ENCODE peak calls at places on chromosomes 11 and 22, in four cellular contexts. One of them, this sample, is unnamed.

GRCh38 chr11:76560219-76560618 is 110.3 kb downstream of the LRRC32 start:
- DNase-seq in HL-60: no peak
- DNase-seq in GM12878: no peak
- DNase-seq in K562: no peak
- DNase-seq in this sample: no peak

GRCh38 chr11:434496-434895 is 7.3 kb downstream of the ANO9 start:
- DNase-seq in HL-60: no peak
- DNase-seq in GM12878: no peak
- DNase-seq in K562: no peak
- DNase-seq in this sample: no peak

GRCh38 chr11:55852141-55852540 is 13.6 kb downstream of the OR5D16 start:
- DNase-seq in HL-60: no peak
- DNase-seq in GM12878: no peak
- DNase-seq in K562: no peak
- DNase-seq in this sample: no peak

GRCh38 chr11:41031571-41032060 is 427.8 kb downstream of the LRRC4C start:
- DNase-seq in HL-60: no peak
- DNase-seq in GM12878: no peak
- DNase-seq in K562: no peak
- DNase-seq in this sample: no peak

GRCh38 chr11:116119158-116119557 is 614.9 kb upstream of the CADM1 start:
- DNase-seq in HL-60: no peak
- DNase-seq in GM12878: no peak
- DNase-seq in K562: no peak
- DNase-seq in this sample: no peak

GRCh38 chr22:35549338-35549737 is 8.7 kb downstream of the RASD2 start:
- DNase-seq in HL-60: no peak
- DNase-seq in GM12878: no peak
- DNase-seq in K562: no peak
- DNase-seq in this sample: no peak

GRCh38 chr22:24270556-24271405 is at the start of gene SPECC1L:
- DNase-seq in HL-60: peak; percentile 88
- DNase-seq in GM12878: peak; percentile 71
- DNase-seq in K562: peak; percentile 94
- DNase-seq in this sample: peak; percentile 86

GRCh38 chr22:40498454-40499186 is 128.2 kb downstream of the SGSM3 start:
- DNase-seq in HL-60: no peak
- DNase-seq in GM12878: no peak
- DNase-seq in K562: no peak
- DNase-seq in this sample: no peak

GRCh38 chr11:117662255-117662654 is 134.8 kb downstream of the DSCAML1 start:
- DNase-seq in HL-60: no peak
- DNase-seq in GM12878: no peak
- DNase-seq in K562: no peak
- DNase-seq in this sample: no peak

GRCh38 chr11:73518195-73518594 is 79.7 kb downstream of the FAM168A start:
- DNase-seq in HL-60: no peak
- DNase-seq in GM12878: no peak
- DNase-seq in K562: no peak
- DNase-seq in this sample: no peak

GRCh38 chr22:18063311-18063710 is 14.5 kb upstream of the PEX26 start:
- DNase-seq in HL-60: no peak
- DNase-seq in GM12878: no peak
- DNase-seq in K562: no peak
- DNase-seq in this sample: no peak

GRCh38 chr22:46043816-46044717 is 67.1 kb upstream of the WNT7B start:
- DNase-seq in HL-60: no peak
- DNase-seq in GM12878: no peak
- DNase-seq in K562: no peak
- DNase-seq in this sample: no peak

GRCh38 chr11:118002010-118002540 is 15.9 kb downstream of the IL10RA start:
- DNase-seq in HL-60: no peak
- DNase-seq in GM12878: no peak
- DNase-seq in K562: peak; percentile 84
- DNase-seq in this sample: no peak

GRCh38 chr11:31816467-31817053 is 5.4 kb upstream of the PAX6 start:
- DNase-seq in HL-60: no peak
- DNase-seq in GM12878: no peak
- DNase-seq in K562: no peak
- DNase-seq in this sample: no peak

GRCh38 chr11:6405039-6405667 is 13.7 kb downstream of the APBB1 start:
- DNase-seq in HL-60: no peak
- DNase-seq in GM12878: no peak
- DNase-seq in K562: no peak
- DNase-seq in this sample: no peak

GRCh38 chr11:91946397-91947090 is 278.1 kb upstream of the FAT3 start:
- DNase-seq in HL-60: no peak
- DNase-seq in GM12878: no peak
- DNase-seq in K562: no peak
- DNase-seq in this sample: no peak

GRCh38 chr11:63573881-63574855 is 11.0 kb upstream of the PLAAT2 start:
- DNase-seq in HL-60: no peak
- DNase-seq in GM12878: no peak
- DNase-seq in K562: peak; percentile 73
- DNase-seq in this sample: no peak

GRCh38 chr22:39114157-39114511 is 17.1 kb downstream of the APOBEC3H start:
- DNase-seq in HL-60: no peak
- DNase-seq in GM12878: no peak
- DNase-seq in K562: no peak
- DNase-seq in this sample: no peak

GRCh38 chr22:42919199-42919598 is 62.1 kb upstream of the ARFGAP3 start:
- DNase-seq in HL-60: no peak
- DNase-seq in GM12878: no peak
- DNase-seq in K562: peak; percentile 20
- DNase-seq in this sample: no peak

GRCh38 chr11:62588966-62589637 is 2.2 kb downstream of the TUT1 start:
- DNase-seq in HL-60: no peak
- DNase-seq in GM12878: no peak
- DNase-seq in K562: no peak
- DNase-seq in this sample: no peak

GRCh38 chr11:27354359-27354965 is 8.6 kb downstream of the CCDC34 start:
- DNase-seq in HL-60: no peak
- DNase-seq in GM12878: no peak
- DNase-seq in K562: no peak
- DNase-seq in this sample: no peak

GRCh38 chr11:41486436-41486835 is 27.0 kb upstream of the LRRC4C start:
- DNase-seq in HL-60: no peak
- DNase-seq in GM12878: no peak
- DNase-seq in K562: no peak
- DNase-seq in this sample: no peak

GRCh38 chr11:78072455-78072854 is 7.2 kb downstream of the NDUFC2 start:
- DNase-seq in HL-60: no peak
- DNase-seq in GM12878: no peak
- DNase-seq in K562: no peak
- DNase-seq in this sample: no peak

GRCh38 chr22:28283025-28283654 is 364.1 kb upstream of the PITPNB start:
- DNase-seq in HL-60: no peak
- DNase-seq in GM12878: no peak
- DNase-seq in K562: no peak
- DNase-seq in this sample: no peak

GRCh38 chr11:78039919-78040671 is 17.0 kb upstream of the KCTD14 start:
- DNase-seq in HL-60: no peak
- DNase-seq in GM12878: no peak
- DNase-seq in K562: peak; percentile 82
- DNase-seq in this sample: peak; percentile 37

GRCh38 chr22:41722496-41722895 is 23.2 kb downstream of the MEI1 start:
- DNase-seq in HL-60: no peak
- DNase-seq in GM12878: no peak
- DNase-seq in K562: no peak
- DNase-seq in this sample: no peak

GRCh38 chr11:66318576-66318970 is 1.7 kb upstream of the CD248 start:
- DNase-seq in HL-60: no peak
- DNase-seq in GM12878: no peak
- DNase-seq in K562: no peak
- DNase-seq in this sample: no peak

GRCh38 chr11:125356736-125357292 is 139.3 kb downstream of the FEZ1 start:
- DNase-seq in HL-60: no peak
- DNase-seq in GM12878: no peak
- DNase-seq in K562: no peak
- DNase-seq in this sample: no peak
- TF ChIP-seq SPI1 in HL-60: no peak
- TF ChIP-seq SPI1 in GM12878: no peak
- TF ChIP-seq SPI1 in K562: no peak
- TF ChIP-seq SPI1 in this sample: no peak

GRCh38 chr11:2924381-2924780 is 4.8 kb downstream of the PHLDA2 start:
- DNase-seq in HL-60: no peak
- DNase-seq in GM12878: no peak
- DNase-seq in K562: no peak
- DNase-seq in this sample: no peak
- TF ChIP-seq SPI1 in HL-60: no peak
- TF ChIP-seq SPI1 in GM12878: no peak
- TF ChIP-seq SPI1 in K562: no peak
- TF ChIP-seq SPI1 in this sample: no peak

GRCh38 chr11:10642298-10642697 is 51.3 kb downstream of the IRAG1 start:
- DNase-seq in HL-60: no peak
- DNase-seq in GM12878: no peak
- DNase-seq in K562: no peak
- DNase-seq in this sample: no peak

GRCh38 chr11:10638285-10638684 is 55.3 kb downstream of the IRAG1 start:
- DNase-seq in HL-60: no peak
- DNase-seq in GM12878: no peak
- DNase-seq in K562: no peak
- DNase-seq in this sample: no peak

GRCh38 chr11:10639350-10639749 is 54.2 kb downstream of the IRAG1 start:
- DNase-seq in HL-60: no peak
- DNase-seq in GM12878: no peak
- DNase-seq in K562: no peak
- DNase-seq in this sample: no peak

GRCh38 chr11:10640308-10640707 is 53.2 kb downstream of the IRAG1 start:
- DNase-seq in HL-60: no peak
- DNase-seq in GM12878: no peak
- DNase-seq in K562: no peak
- DNase-seq in this sample: no peak

GRCh38 chr11:10641314-10642206 is 52.0 kb downstream of the IRAG1 start:
- DNase-seq in HL-60: no peak
- DNase-seq in GM12878: peak; percentile 62
- DNase-seq in K562: no peak
- DNase-seq in this sample: peak; percentile 48
- TF ChIP-seq SPI1 in HL-60: peak; percentile 98
- TF ChIP-seq SPI1 in GM12878: peak; percentile 98
- TF ChIP-seq SPI1 in K562: peak; percentile 97
- TF ChIP-seq SPI1 in this sample: peak; percentile 96

GRCh38 chr11:90639687-90640086 is 416.8 kb upstream of the CHORDC1 start:
- DNase-seq in HL-60: no peak
- DNase-seq in GM12878: no peak
- DNase-seq in K562: no peak
- DNase-seq in this sample: no peak

GRCh38 chr11:90629251-90629806 is 406.5 kb upstream of the CHORDC1 start:
- DNase-seq in HL-60: no peak
- DNase-seq in GM12878: no peak
- DNase-seq in K562: no peak
- DNase-seq in this sample: no peak

GRCh38 chr11:90630176-90630575 is 407.3 kb upstream of the CHORDC1 start:
- DNase-seq in HL-60: no peak
- DNase-seq in GM12878: no peak
- DNase-seq in K562: no peak
- DNase-seq in this sample: no peak

GRCh38 chr11:90635886-90636285 is 413.0 kb upstream of the CHORDC1 start:
- DNase-seq in HL-60: no peak
- DNase-seq in GM12878: no peak
- DNase-seq in K562: no peak
- DNase-seq in this sample: no peak

GRCh38 chr11:90635145-90635544 is 412.3 kb upstream of the CHORDC1 start:
- DNase-seq in HL-60: no peak
- DNase-seq in GM12878: no peak
- DNase-seq in K562: no peak
- DNase-seq in this sample: no peak
- TF ChIP-seq SPI1 in HL-60: no peak
- TF ChIP-seq SPI1 in GM12878: no peak
- TF ChIP-seq SPI1 in K562: no peak
- TF ChIP-seq SPI1 in this sample: no peak